ENCODE peak calls at places on chromosome 21, in five cellular contexts. D is cardiac septum, G is cardiac fibroblast, M is fibroblast of lung, L is HuH-7.5. Z is an unnamed sample.
A peak's percentile ranks its signal among the peaks of the same experiment; 100 is the strongest.

GRCh38 chr21:18951291-18952038 is 547.9 kb upstream of the TMPRSS15 start:
- DNase-seq in D (no peak), G (no peak), M (no peak), L (no peak), Z (peak; percentile 39)

GRCh38 chr21:32545948-32546441 is 39.3 kb downstream of the TCP10L start:
- DNase-seq in D (no peak), G (peak; percentile 42), M (peak; percentile 61), L (no peak), Z (no peak)

GRCh38 chr21:33374080-33374873 is 28.9 kb upstream of the IFNGR2 start:
- DNase-seq in D (no peak), G (peak; percentile 77), M (peak; percentile 56), L (no peak), Z (peak; percentile 43)

GRCh38 chr21:15005391-15005790 is 59.4 kb downstream of the NRIP1 start:
- DNase-seq in D (no peak), G (peak; percentile 38), M (no peak), L (no peak), Z (no peak)

GRCh38 chr21:45481566-45481965 is 60.7 kb downstream of the SLC19A1 start:
- DNase-seq in D (no peak), G (no peak), M (no peak), L (no peak), Z (no peak)

GRCh38 chr21:38869196-38869595 is 63.5 kb downstream of the ETS2 start:
- DNase-seq in D (no peak), G (no peak), M (no peak), L (no peak), Z (no peak)

GRCh38 chr21:45543371-45543709 is 1.1 kb upstream of the SLC19A1 start:
- DNase-seq in D (peak; percentile 46), G (no peak), M (no peak), L (no peak), Z (no peak)

GRCh38 chr21:45098867-45099266 is 24.5 kb downstream of the ADARB1 start:
- DNase-seq in D (no peak), G (peak; percentile 30), M (no peak), L (peak; percentile 49), Z (no peak)

GRCh38 chr21:37658994-37659458 is 257.2 kb downstream of the KCNJ6 start:
- DNase-seq in D (no peak), G (peak; percentile 95), M (peak; percentile 79), L (no peak), Z (no peak)

GRCh38 chr21:42850463-42850862 is 28.9 kb downstream of the WDR4 start:
- DNase-seq in D (no peak), G (no peak), M (no peak), L (no peak), Z (no peak)

GRCh38 chr21:14076143-14076806 is 134.5 kb downstream of the LIPI start:
- DNase-seq in D (no peak), G (no peak), M (no peak), L (no peak), Z (no peak)

GRCh38 chr21:31732891-31733520 is 1.1 kb upstream of the SCAF4 start:
- DNase-seq in D (no peak), G (no peak), M (peak; percentile 26), L (no peak), Z (peak; percentile 23)

GRCh38 chr21:46195595-46196195 is 11.4 kb upstream of the SPATC1L start:
- DNase-seq in D (peak; percentile 64), G (no peak), M (no peak), L (no peak), Z (no peak)

GRCh38 chr21:46052703-46053651 is 44.9 kb upstream of the COL6A2 start:
- DNase-seq in D (peak; percentile 73), G (peak; percentile 94), M (peak; percentile 96), L (no peak), Z (no peak)

GRCh38 chr21:22925032-22925431 is 1926.8 kb downstream of the NCAM2 start:
- DNase-seq in D (no peak), G (no peak), M (no peak), L (no peak), Z (no peak)

GRCh38 chr21:14687277-14687642 is 141.1 kb upstream of the SAMSN1 start:
- DNase-seq in D (no peak), G (peak; percentile 50), M (peak; percentile 1), L (no peak), Z (no peak)

GRCh38 chr21:41754481-41754891 is 12.4 kb downstream of the RIPK4 start:
- DNase-seq in D (no peak), G (no peak), M (no peak), L (no peak), Z (no peak)

GRCh38 chr21:45331521-45332257 is 44.0 kb upstream of the POFUT2 start:
- DNase-seq in D (no peak), G (no peak), M (no peak), L (no peak), Z (peak; percentile 33)

GRCh38 chr21:40685121-40685630 is 161.8 kb downstream of the DSCAM start:
- DNase-seq in D (no peak), G (no peak), M (no peak), L (no peak), Z (no peak)

GRCh38 chr21:29117372-29117955 is 13.0 kb upstream of the MAP3K7CL start:
- DNase-seq in D (no peak), G (no peak), M (no peak), L (no peak), Z (no peak)

GRCh38 chr21:33390479-33390878 is 12.7 kb upstream of the IFNGR2 start:
- DNase-seq in D (no peak), G (no peak), M (no peak), L (no peak), Z (no peak)

GRCh38 chr21:30981403-30981802 is 56.9 kb downstream of the KRTAP19-8 start:
- DNase-seq in D (no peak), G (no peak), M (no peak), L (no peak), Z (no peak)

GRCh38 chr21:44482581-44483287 is 27.4 kb downstream of the LRRC3 start:
- DNase-seq in D (no peak), G (no peak), M (no peak), L (peak; percentile 64), Z (peak; percentile 80)

GRCh38 chr21:40291560-40291959 is 424.3 kb downstream of the PCP4 start:
- DNase-seq in D (no peak), G (no peak), M (no peak), L (no peak), Z (no peak)

GRCh38 chr21:29501451-29501850 is 202.7 kb downstream of the BACH1 start:
- DNase-seq in D (no peak), G (peak; percentile 87), M (peak; percentile 65), L (no peak), Z (no peak)

GRCh38 chr21:15241997-15242767 is 177.4 kb upstream of the NRIP1 start:
- DNase-seq in D (no peak), G (no peak), M (peak; percentile 29), L (no peak), Z (peak; percentile 6)

GRCh38 chr21:44890961-44891541 is 17.6 kb upstream of the PTTG1IP start:
- DNase-seq in D (no peak), G (no peak), M (no peak), L (no peak), Z (no peak)

GRCh38 chr21:44892095-44892494 is 18.6 kb upstream of the PTTG1IP start:
- DNase-seq in D (no peak), G (no peak), M (no peak), L (no peak), Z (no peak)

GRCh38 chr21:14603202-14603601 is 57.1 kb upstream of the SAMSN1 start:
- DNase-seq in D (no peak), G (peak; percentile 89), M (peak; percentile 60), L (no peak), Z (no peak)

GRCh38 chr21:45850181-45850580 is 131.4 kb upstream of the COL6A1 start:
- DNase-seq in D (peak; percentile 63), G (no peak), M (no peak), L (no peak), Z (no peak)

GRCh38 chr21:32386195-32386870 is 6.5 kb downstream of the URB1 start:
- DNase-seq in D (no peak), G (peak; percentile 48), M (peak; percentile 32), L (no peak), Z (no peak)

GRCh38 chr21:34367320-34367935 is 3.6 kb downstream of the KCNE2 start:
- DNase-seq in D (no peak), G (peak; percentile 75), M (peak; percentile 63), L (no peak), Z (peak; percentile 72)

GRCh38 chr21:35017256-35017655 is 31.8 kb downstream of the RUNX1 start:
- DNase-seq in D (no peak), G (no peak), M (no peak), L (no peak), Z (no peak)

GRCh38 chr21:32350981-32351380 is 41.8 kb downstream of the URB1 start:
- DNase-seq in D (no peak), G (no peak), M (no peak), L (no peak), Z (no peak)

GRCh38 chr21:20997633-20998455 is at the start of gene NCAM2:
- DNase-seq in D (peak; percentile 80), G (peak; percentile 69), M (peak; percentile 88), L (peak; percentile 16), Z (no peak)

GRCh38 chr21:35382696-35383095 is 333.6 kb upstream of the RUNX1 start:
- DNase-seq in D (no peak), G (peak; percentile 59), M (peak; percentile 84), L (no peak), Z (no peak)

GRCh38 chr21:20020032-20020431 is 978.2 kb upstream of the NCAM2 start:
- DNase-seq in D (no peak), G (no peak), M (no peak), L (no peak), Z (no peak)

GRCh38 chr21:15088483-15088882 is 23.7 kb upstream of the NRIP1 start:
- DNase-seq in D (no peak), G (no peak), M (no peak), L (no peak), Z (no peak)

GRCh38 chr21:31425158-31425557 is 81.1 kb upstream of the TIAM1 start:
- DNase-seq in D (no peak), G (no peak), M (no peak), L (no peak), Z (no peak)

GRCh38 chr21:20998456-20998789 is 214 bp downstream of the NCAM2 start:
- DNase-seq in D (no peak), G (no peak), M (no peak), L (no peak), Z (no peak)

Z was measured in Caco-2.